ENCODE peak calls at places on chromosomes 7 and 10, in ten cellular contexts. I, U, H, S, F, D, R, C, J and X are unnamed samples.

GRCh38 chr7:151820486-151821105 is 56.3 kb downstream of the PRKAG2 start:
- DNase-seq in H (no peak), D (no peak), S (no peak), R (no peak), J (no peak), F (no peak), U (no peak), C (no peak), I (no peak), X (no peak)

GRCh38 chr10:129744134-129744895 is 219.8 kb downstream of the EBF3 start:
- DNase-seq in H (no peak), U (no peak), S (peak; percentile 18), J (peak; percentile 5), I (no peak), C (no peak), D (peak; percentile 24), R (no peak), F (no peak), X (no peak)

GRCh38 chr7:30175171-30175570 is 40.4 kb downstream of the MTURN start:
- DNase-seq in U (no peak), S (no peak), F (no peak), R (no peak), H (no peak), D (no peak), I (no peak), C (no peak), J (no peak), X (no peak)

GRCh38 chr7:110090113-110090820 is 1000.7 kb upstream of the LRRN3 start:
- DNase-seq in D (no peak), F (no peak), S (no peak), I (no peak), C (no peak), J (no peak), H (peak; percentile 57), R (no peak), U (peak; percentile 16), X (no peak)

GRCh38 chr10:77105756-77106155 is 531.9 kb downstream of the KCNMA1 start:
- DNase-seq in R (no peak), U (no peak), C (no peak), I (no peak), D (no peak), F (no peak), J (no peak), H (no peak), S (no peak), X (no peak)

GRCh38 chr10:70694410-70695179 is 22.3 kb downstream of the ADAMTS14 start:
- DNase-seq in U (no peak), H (no peak), S (no peak), C (no peak), I (no peak), R (no peak), J (no peak), F (no peak), D (no peak), X (no peak)

GRCh38 chr7:86961686-86962085 is 97.8 kb downstream of the ELAPOR2 start:
- DNase-seq in F (no peak), U (no peak), H (no peak), S (no peak), C (no peak), D (no peak), R (no peak), I (no peak), J (no peak), X (no peak)

GRCh38 chr7:96723622-96724021 is 14.0 kb upstream of the SEM1 start:
- DNase-seq in J (no peak), F (no peak), H (peak; percentile 46), I (no peak), R (peak; percentile 75), S (no peak), C (no peak), U (no peak), D (no peak), X (no peak)

GRCh38 chr10:113445736-113446135 is 107.1 kb upstream of the HABP2 start:
- DNase-seq in F (no peak), D (no peak), I (no peak), H (no peak), J (no peak), R (no peak), S (peak; percentile 0), C (no peak), U (no peak), X (no peak)

GRCh38 chr10:35000936-35001335 is 89.2 kb downstream of the CUL2 start:
- DNase-seq in S (no peak), U (no peak), R (no peak), J (no peak), H (peak; percentile 56), C (no peak), D (no peak), I (no peak), F (no peak), X (no peak)

GRCh38 chr7:142568430-142569097 is 180.7 kb upstream of the PRSS1 start:
- DNase-seq in U (no peak), H (no peak), C (no peak), D (no peak), J (no peak), R (peak; percentile 77), I (no peak), S (no peak), F (no peak), X (no peak)

GRCh38 chr7:83366629-83367028 is 203.9 kb upstream of the PCLO start:
- DNase-seq in J (no peak), C (no peak), F (no peak), D (no peak), S (no peak), I (no peak), H (peak; percentile 47), U (no peak), R (no peak), X (no peak)

GRCh38 chr7:78134256-78134655 is 335.7 kb downstream of the PHTF2 start:
- DNase-seq in I (no peak), S (no peak), U (peak; percentile 29), D (no peak), C (no peak), J (no peak), R (no peak), H (peak; percentile 64), F (peak; percentile 2), X (no peak)

GRCh38 chr10:132636358-132636757 is 98.8 kb downstream of the INPP5A start:
- DNase-seq in D (peak; percentile 28), C (no peak), U (no peak), J (no peak), R (no peak), H (no peak), I (no peak), F (no peak), S (no peak), X (peak; percentile 67)

GRCh38 chr7:6142871-6143380 is 111.8 kb downstream of the ANKRD61 start:
- DNase-seq in D (no peak), J (no peak), I (no peak), U (no peak), H (no peak), C (no peak), F (no peak), R (no peak), S (no peak), X (no peak)

GRCh38 chr7:73966062-73966940 is 61.7 kb upstream of the ELN start:
- DNase-seq in J (peak; percentile 12), I (peak; percentile 3), D (peak; percentile 43), S (no peak), C (no peak), F (no peak), U (no peak), R (no peak), H (no peak), X (no peak)

GRCh38 chr10:125034671-125035070 is 92.7 kb downstream of the ZRANB1 start:
- DNase-seq in F (no peak), U (no peak), R (no peak), S (no peak), J (no peak), I (no peak), H (no peak), C (no peak), D (no peak), X (no peak)

GRCh38 chr7:147400221-147400689 is 1190.3 kb upstream of the C7orf33 start:
- DNase-seq in U (no peak), R (no peak), H (no peak), S (no peak), J (no peak), F (no peak), D (no peak), C (no peak), I (no peak), X (no peak)

GRCh38 chr10:64738462-64738861 is 1217.3 kb downstream of the REEP3 start:
- DNase-seq in U (no peak), J (no peak), R (no peak), D (no peak), F (no peak), C (no peak), H (no peak), I (no peak), S (no peak), X (no peak)

GRCh38 chr10:20624642-20625041 is 272.5 kb downstream of the NEBL start:
- DNase-seq in C (no peak), H (no peak), S (no peak), R (no peak), D (no peak), F (no peak), J (peak; percentile 52), U (no peak), I (no peak), X (peak; percentile 57)

GRCh38 chr10:48626986-48627731 is 22.3 kb upstream of the ARHGAP22 start:
- DNase-seq in D (no peak), H (no peak), F (no peak), I (no peak), S (no peak), C (no peak), R (no peak), U (no peak), J (no peak), X (no peak)

GRCh38 chr7:47529405-47529804 is 52.5 kb downstream of the TNS3 start:
- DNase-seq in U (no peak), S (no peak), H (no peak), C (no peak), I (no peak), D (no peak), F (no peak), J (no peak), R (no peak), X (no peak)

GRCh38 chr10:13327516-13327915 is 20.6 kb downstream of the SEPHS1 start:
- DNase-seq in F (no peak), C (no peak), R (no peak), J (no peak), S (no peak), U (no peak), I (no peak), H (no peak), D (no peak), X (no peak)

GRCh38 chr10:75959209-75959608 is 527.8 kb downstream of the LRMDA start:
- DNase-seq in C (no peak), H (no peak), U (no peak), R (peak; percentile 58), I (no peak), J (no peak), D (no peak), S (no peak), F (no peak), X (no peak)

GRCh38 chr7:33509251-33509650 is 379.9 kb downstream of the BBS9 start:
- DNase-seq in I (no peak), C (no peak), F (no peak), R (no peak), D (no peak), H (no peak), J (no peak), S (no peak), U (no peak), X (no peak)

GRCh38 chr10:75043256-75044121 is 68.0 kb upstream of the SAMD8 start:
- DNase-seq in F (peak; percentile 53), H (peak; percentile 93), D (no peak), U (peak; percentile 42), S (peak; percentile 85), I (no peak), J (no peak), C (peak; percentile 49), R (no peak), X (no peak)

GRCh38 chr7:28083159-28083997 is 97.2 kb downstream of the JAZF1 start:
- DNase-seq in U (no peak), F (no peak), C (no peak), H (no peak), I (no peak), J (peak; percentile 59), S (no peak), D (no peak), R (peak; percentile 43), X (peak; percentile 82)

GRCh38 chr7:86320341-86320740 is 323.4 kb upstream of the GRM3 start:
- DNase-seq in C (no peak), F (no peak), D (no peak), S (no peak), I (no peak), H (no peak), U (no peak), J (no peak), R (no peak), X (no peak)